ENCODE peak calls at places on chromosomes 6 and 20, in ten cellular contexts. Z, K, D, S, H, A, O, P, X and U are unnamed samples.
A peak's percentile ranks its signal among the peaks of the same experiment; 100 is the strongest.

GRCh38 chr20:24698706-24699206 is 229.3 kb downstream of the SYNDIG1 start:
- DNase-seq in K (peak; percentile 40), D (no peak), Z (no peak), A (peak; percentile 25), O (no peak), P (peak; percentile 18), H (no peak), X (no peak), S (no peak), U (no peak)

GRCh38 chr6:16684896-16685554 is 76.2 kb downstream of the ATXN1 start:
- DNase-seq in O (peak; percentile 40), A (peak; percentile 88), P (no peak), S (no peak), Z (no peak), K (peak; percentile 95), X (no peak), D (no peak), H (no peak), U (no peak)

GRCh38 chr6:166736606-166737005 is 109.6 kb upstream of the RPS6KA2 start:
- DNase-seq in X (no peak), D (no peak), K (peak; percentile 87), P (no peak), Z (no peak), O (no peak), A (no peak), H (no peak), S (no peak), U (no peak)

GRCh38 chr20:7841967-7842301 is 98.3 kb downstream of the HAO1 start:
- DNase-seq in S (peak; percentile 60), A (no peak), D (peak; percentile 68), H (no peak), K (peak; percentile 96), O (no peak), P (no peak), Z (no peak), X (no peak), U (no peak)

GRCh38 chr6:130259557-130259956 is 36.8 kb upstream of the SAMD3 start:
- DNase-seq in O (no peak), Z (no peak), S (no peak), A (no peak), D (no peak), P (no peak), K (no peak), H (no peak), X (no peak), U (no peak)

GRCh38 chr6:112979830-112980229 is 632.7 kb downstream of the RFPL4B start:
- DNase-seq in S (no peak), P (no peak), O (no peak), H (no peak), A (no peak), D (no peak), X (no peak), K (no peak), Z (no peak), U (no peak)

GRCh38 chr6:108982154-108983113 is 112.2 kb downstream of the SESN1 start:
- DNase-seq in Z (no peak), A (no peak), P (no peak), X (no peak), O (no peak), D (no peak), K (no peak), H (no peak), S (no peak), U (no peak)

GRCh38 chr6:85428486-85428885 is 21.4 kb upstream of the NT5E start:
- DNase-seq in S (no peak), X (no peak), K (no peak), Z (no peak), A (no peak), O (no peak), P (no peak), D (no peak), H (no peak), U (no peak)

GRCh38 chr6:167276772-167277533 is 14.2 kb upstream of the UNC93A start:
- DNase-seq in O (no peak), X (no peak), K (no peak), D (no peak), Z (no peak), H (no peak), A (no peak), S (no peak), P (no peak), U (no peak)

GRCh38 chr6:5084787-5085637 is at the start of gene PPP1R3G:
- DNase-seq in P (no peak), H (peak; percentile 48), D (peak; percentile 86), A (no peak), O (no peak), Z (peak; percentile 6), X (no peak), S (peak; percentile 14), K (no peak), U (peak; percentile 13)

GRCh38 chr6:35089216-35089934 is 51.8 kb downstream of the TCP11 start:
- DNase-seq in A (no peak), S (no peak), O (no peak), X (no peak), P (no peak), H (no peak), D (no peak), Z (no peak), K (no peak), U (no peak)

GRCh38 chr6:111591901-111592461 is 13.7 kb downstream of the TRAF3IP2 start:
- DNase-seq in X (no peak), H (no peak), D (no peak), P (no peak), A (no peak), Z (no peak), O (no peak), K (peak; percentile 90), S (peak; percentile 80), U (no peak)

GRCh38 chr6:14776307-14776706 is 469.6 kb upstream of the JARID2 start:
- DNase-seq in H (no peak), S (no peak), X (no peak), O (no peak), D (no peak), A (no peak), Z (no peak), P (no peak), K (no peak), U (no peak)